ENCODE peak calls at places on chromosomes 13 and 19, in six cellular contexts. One of them, this sample, is unnamed.

GRCh38 chr13:94479559-94480095 is at the start of gene DCT:
- DNase-seq in thoracic aorta: no peak
- DNase-seq in SJSA1: no peak
- DNase-seq in heart right ventricle: no peak
- DNase-seq in HL-60: no peak
- DNase-seq in upper lobe of right lung: no peak
- DNase-seq in this sample: no peak

GRCh38 chr13:23771966-23772365 is 117.2 kb downstream of the MIPEP start:
- DNase-seq in thoracic aorta: no peak
- DNase-seq in SJSA1: no peak
- DNase-seq in heart right ventricle: no peak
- DNase-seq in HL-60: no peak
- DNase-seq in upper lobe of right lung: no peak
- DNase-seq in this sample: no peak

GRCh38 chr13:111233080-111233479 is 87.4 kb upstream of the TEX29 start:
- DNase-seq in thoracic aorta: no peak
- DNase-seq in SJSA1: no peak
- DNase-seq in heart right ventricle: no peak
- DNase-seq in HL-60: no peak
- DNase-seq in upper lobe of right lung: no peak
- DNase-seq in this sample: no peak

GRCh38 chr19:29936409-29936808 is 5.6 kb upstream of the URI1 start:
- DNase-seq in thoracic aorta: no peak
- DNase-seq in SJSA1: no peak
- DNase-seq in heart right ventricle: no peak
- DNase-seq in HL-60: no peak
- DNase-seq in upper lobe of right lung: no peak
- DNase-seq in this sample: no peak

GRCh38 chr19:4972509-4973230 is 3.8 kb downstream of the KDM4B start:
- DNase-seq in thoracic aorta: no peak
- DNase-seq in SJSA1: no peak
- DNase-seq in heart right ventricle: no peak
- DNase-seq in HL-60: no peak
- DNase-seq in upper lobe of right lung: no peak
- DNase-seq in this sample: no peak

GRCh38 chr13:65488606-65489005 is 1741.5 kb downstream of the PCDH9 start:
- DNase-seq in thoracic aorta: no peak
- DNase-seq in SJSA1: no peak
- DNase-seq in heart right ventricle: no peak
- DNase-seq in HL-60: peak
- DNase-seq in upper lobe of right lung: no peak
- DNase-seq in this sample: no peak

GRCh38 chr13:86282450-86282849 is 483.2 kb upstream of the SLITRK6 start:
- DNase-seq in thoracic aorta: no peak
- DNase-seq in SJSA1: no peak
- DNase-seq in heart right ventricle: no peak
- DNase-seq in HL-60: no peak
- DNase-seq in upper lobe of right lung: no peak
- DNase-seq in this sample: no peak

GRCh38 chr19:752652-753517 is 2.0 kb downstream of the MISP start:
- DNase-seq in thoracic aorta: no peak
- DNase-seq in SJSA1: peak
- DNase-seq in heart right ventricle: no peak
- DNase-seq in HL-60: peak
- DNase-seq in upper lobe of right lung: peak
- DNase-seq in this sample: peak

GRCh38 chr19:14030997-14031718 is 404 bp upstream of the IL27RA start:
- DNase-seq in thoracic aorta: no peak
- DNase-seq in SJSA1: no peak
- DNase-seq in heart right ventricle: no peak
- DNase-seq in HL-60: no peak
- DNase-seq in upper lobe of right lung: no peak
- DNase-seq in this sample: no peak

GRCh38 chr13:65555973-65556372 is 1674.2 kb downstream of the PCDH9 start:
- DNase-seq in thoracic aorta: no peak
- DNase-seq in SJSA1: no peak
- DNase-seq in heart right ventricle: no peak
- DNase-seq in HL-60: no peak
- DNase-seq in upper lobe of right lung: no peak
- DNase-seq in this sample: no peak

GRCh38 chr19:58399903-58400637 is 4.6 kb downstream of the RNF225 start:
- DNase-seq in thoracic aorta: no peak
- DNase-seq in SJSA1: no peak
- DNase-seq in heart right ventricle: no peak
- DNase-seq in HL-60: no peak
- DNase-seq in upper lobe of right lung: no peak
- DNase-seq in this sample: no peak

GRCh38 chr13:38819053-38819452 is 132.2 kb downstream of the FREM2 start:
- DNase-seq in thoracic aorta: no peak
- DNase-seq in SJSA1: no peak
- DNase-seq in heart right ventricle: no peak
- DNase-seq in HL-60: no peak
- DNase-seq in upper lobe of right lung: no peak
- DNase-seq in this sample: no peak

GRCh38 chr13:94886191-94886590 is 173.8 kb upstream of the SOX21 start:
- DNase-seq in thoracic aorta: no peak
- DNase-seq in SJSA1: peak
- DNase-seq in heart right ventricle: no peak
- DNase-seq in HL-60: no peak
- DNase-seq in upper lobe of right lung: no peak
- DNase-seq in this sample: no peak

GRCh38 chr13:36998624-36999041 is 507 bp downstream of the ALG5 start:
- DNase-seq in thoracic aorta: no peak
- DNase-seq in SJSA1: no peak
- DNase-seq in heart right ventricle: peak
- DNase-seq in HL-60: peak
- DNase-seq in upper lobe of right lung: peak
- DNase-seq in this sample: peak

GRCh38 chr19:3788991-3789778 is 3.0 kb upstream of the MATK start:
- DNase-seq in thoracic aorta: no peak
- DNase-seq in SJSA1: no peak
- DNase-seq in heart right ventricle: no peak
- DNase-seq in HL-60: no peak
- DNase-seq in upper lobe of right lung: no peak
- DNase-seq in this sample: no peak

GRCh38 chr13:45276887-45277286 is 64.1 kb downstream of the TPT1 start:
- DNase-seq in thoracic aorta: no peak
- DNase-seq in SJSA1: no peak
- DNase-seq in heart right ventricle: no peak
- DNase-seq in HL-60: no peak
- DNase-seq in upper lobe of right lung: no peak
- DNase-seq in this sample: no peak

GRCh38 chr13:45282994-45283393 is 58.0 kb downstream of the TPT1 start:
- DNase-seq in thoracic aorta: no peak
- DNase-seq in SJSA1: no peak
- DNase-seq in heart right ventricle: no peak
- DNase-seq in HL-60: no peak
- DNase-seq in upper lobe of right lung: no peak
- DNase-seq in this sample: no peak

GRCh38 chr13:45278096-45278645 is 62.8 kb downstream of the TPT1 start:
- DNase-seq in thoracic aorta: no peak
- DNase-seq in SJSA1: no peak
- DNase-seq in heart right ventricle: no peak
- DNase-seq in HL-60: no peak
- DNase-seq in upper lobe of right lung: no peak
- DNase-seq in this sample: no peak

DNA sequence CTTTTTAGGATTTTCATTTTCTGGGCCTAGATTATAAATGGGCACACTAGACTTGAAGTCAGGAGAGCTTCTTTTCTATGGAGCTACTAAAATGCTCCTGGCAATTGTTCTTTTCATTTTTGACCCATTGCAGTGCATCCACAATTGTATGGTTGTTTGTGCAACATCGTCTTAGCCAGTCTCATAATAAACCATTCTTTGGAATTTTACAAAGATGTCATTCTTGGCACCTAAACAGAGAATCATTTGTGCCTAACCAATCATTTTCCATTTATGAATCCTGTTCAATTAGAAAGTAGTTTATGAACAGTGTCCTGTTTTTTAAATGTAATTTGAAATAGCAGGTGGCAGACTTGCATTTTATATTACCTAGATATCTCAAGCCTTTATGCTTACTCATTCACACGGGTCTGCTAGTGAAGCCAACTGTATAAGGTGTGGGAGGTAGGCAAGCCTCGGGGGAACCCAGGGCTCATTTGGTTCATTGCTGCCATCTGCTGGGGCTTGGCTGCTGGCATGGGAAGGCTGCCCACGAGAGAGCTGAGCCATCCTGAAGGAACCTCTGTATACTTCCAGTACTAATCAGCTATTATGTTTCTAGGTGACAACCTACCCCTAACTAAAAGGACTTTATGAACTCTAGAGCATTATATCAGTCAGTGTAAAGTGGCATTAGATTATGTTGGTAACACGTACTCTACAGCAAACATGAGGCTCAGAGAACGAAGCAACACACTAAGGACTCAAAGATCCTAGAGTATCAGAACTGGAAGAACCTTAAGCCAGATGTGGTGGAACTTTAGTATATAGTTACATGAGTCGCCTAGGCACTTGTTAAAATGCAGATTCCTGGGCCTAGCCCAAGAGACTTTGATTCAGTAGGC is 60.0 kb downstream of the TPT1 start:
- DNase-seq in thoracic aorta: peak
- DNase-seq in SJSA1: peak
- DNase-seq in heart right ventricle: peak
- DNase-seq in HL-60: peak
- DNase-seq in upper lobe of right lung: peak
- DNase-seq in this sample: peak
- H3K27ac ChIP-seq in thoracic aorta: no peak
- H3K27ac ChIP-seq in SJSA1: no peak
- H3K27ac ChIP-seq in heart right ventricle: no peak
- H3K27ac ChIP-seq in HL-60: no peak
- H3K27ac ChIP-seq in upper lobe of right lung: no peak
- H3K27ac ChIP-seq in this sample: no peak

GRCh38 chr13:19159761-19160420 is 21.7 kb downstream of the TUBA3C start:
- DNase-seq in thoracic aorta: no peak
- DNase-seq in SJSA1: no peak
- DNase-seq in heart right ventricle: no peak
- DNase-seq in HL-60: no peak
- DNase-seq in upper lobe of right lung: peak
- DNase-seq in this sample: no peak

GRCh38 chr13:19158006-19158405 is 23.6 kb downstream of the TUBA3C start:
- DNase-seq in thoracic aorta: no peak
- DNase-seq in SJSA1: no peak
- DNase-seq in heart right ventricle: no peak
- DNase-seq in HL-60: no peak
- DNase-seq in upper lobe of right lung: peak
- DNase-seq in this sample: no peak

GRCh38 chr13:19157461-19157860 is 24.2 kb downstream of the TUBA3C start:
- DNase-seq in thoracic aorta: no peak
- DNase-seq in SJSA1: no peak
- DNase-seq in heart right ventricle: no peak
- DNase-seq in HL-60: no peak
- DNase-seq in upper lobe of right lung: peak
- DNase-seq in this sample: no peak

GRCh38 chr13:19158526-19158925 is 23.1 kb downstream of the TUBA3C start:
- DNase-seq in thoracic aorta: no peak
- DNase-seq in SJSA1: no peak
- DNase-seq in heart right ventricle: no peak
- DNase-seq in HL-60: no peak
- DNase-seq in upper lobe of right lung: peak
- DNase-seq in this sample: no peak

DNA sequence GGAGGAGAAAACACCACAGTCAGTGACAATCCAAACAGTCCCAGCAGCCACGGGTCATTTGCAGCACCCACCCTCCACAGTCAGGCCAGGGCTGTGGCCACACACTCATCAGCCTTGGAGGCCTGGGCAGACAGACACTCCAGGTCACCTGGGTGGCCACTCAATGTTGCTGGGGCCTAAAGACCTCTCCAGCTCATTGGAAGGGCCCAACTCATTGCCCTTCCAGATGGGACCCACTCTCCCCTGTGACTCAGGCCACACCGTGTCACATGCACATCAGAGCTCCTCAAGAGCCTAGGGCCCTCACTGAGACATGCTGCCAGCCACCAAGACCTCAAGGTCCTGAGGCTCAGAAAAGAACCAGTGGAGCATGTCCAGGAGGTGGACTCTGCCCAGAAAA is 22.4 kb downstream of the TUBA3C start:
- DNase-seq in thoracic aorta: no peak
- DNase-seq in SJSA1: no peak
- DNase-seq in heart right ventricle: no peak
- DNase-seq in HL-60: no peak
- DNase-seq in upper lobe of right lung: peak
- DNase-seq in this sample: no peak
- H3K4me3 ChIP-seq in thoracic aorta: no peak
- H3K4me3 ChIP-seq in SJSA1: no peak
- H3K4me3 ChIP-seq in heart right ventricle: no peak
- H3K4me3 ChIP-seq in HL-60: no peak
- H3K4me3 ChIP-seq in upper lobe of right lung: no peak
- H3K4me3 ChIP-seq in this sample: no peak

GRCh38 chr19:38011426-38011825 is 104.4 kb downstream of the SIPA1L3 start:
- DNase-seq in thoracic aorta: no peak
- DNase-seq in SJSA1: no peak
- DNase-seq in heart right ventricle: no peak
- DNase-seq in HL-60: no peak
- DNase-seq in upper lobe of right lung: no peak
- DNase-seq in this sample: no peak

GRCh38 chr19:38012290-38012689 is 105.3 kb downstream of the SIPA1L3 start:
- DNase-seq in thoracic aorta: no peak
- DNase-seq in SJSA1: no peak
- DNase-seq in heart right ventricle: no peak
- DNase-seq in HL-60: no peak
- DNase-seq in upper lobe of right lung: no peak
- DNase-seq in this sample: no peak

GRCh38 chr19:38015216-38015615 is 108.2 kb downstream of the SIPA1L3 start:
- DNase-seq in thoracic aorta: no peak
- DNase-seq in SJSA1: no peak
- DNase-seq in heart right ventricle: no peak
- DNase-seq in HL-60: no peak
- DNase-seq in upper lobe of right lung: no peak
- DNase-seq in this sample: no peak

GRCh38 chr19:38013913-38014575 is 107.0 kb downstream of the SIPA1L3 start:
- DNase-seq in thoracic aorta: no peak
- DNase-seq in SJSA1: no peak
- DNase-seq in heart right ventricle: no peak
- DNase-seq in HL-60: no peak
- DNase-seq in upper lobe of right lung: no peak
- DNase-seq in this sample: no peak

DNA sequence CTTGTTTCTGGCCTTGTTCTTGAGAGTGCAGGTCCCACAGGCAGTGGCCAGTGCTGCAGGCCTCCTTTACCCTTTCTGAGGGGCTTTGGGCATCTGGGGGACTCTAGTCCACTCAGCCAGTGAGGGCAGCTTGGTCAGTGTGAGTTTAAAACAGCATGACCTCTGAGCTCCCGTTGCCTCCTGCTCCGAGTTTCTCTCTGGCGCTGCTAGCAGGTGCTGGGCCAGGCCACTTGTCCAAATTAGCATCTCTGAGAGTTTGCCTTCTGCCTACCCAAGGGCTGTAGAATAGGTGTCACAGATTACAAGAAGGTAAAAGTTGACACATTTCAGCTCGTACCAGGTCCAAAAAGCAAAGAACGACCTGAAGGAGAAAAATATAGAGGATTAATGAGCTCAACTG is 105.9 kb downstream of the SIPA1L3 start:
- DNase-seq in thoracic aorta: no peak
- DNase-seq in SJSA1: no peak
- DNase-seq in heart right ventricle: no peak
- DNase-seq in HL-60: no peak
- DNase-seq in upper lobe of right lung: no peak
- DNase-seq in this sample: no peak
- H3K27ac ChIP-seq in thoracic aorta: no peak
- H3K27ac ChIP-seq in SJSA1: no peak
- H3K27ac ChIP-seq in heart right ventricle: no peak
- H3K27ac ChIP-seq in HL-60: no peak
- H3K27ac ChIP-seq in upper lobe of right lung: no peak
- H3K27ac ChIP-seq in this sample: no peak

GRCh38 chr13:75219479-75220237 is 262.3 kb downstream of the TBC1D4 start:
- DNase-seq in thoracic aorta: peak
- DNase-seq in SJSA1: peak
- DNase-seq in heart right ventricle: peak
- DNase-seq in HL-60: peak
- DNase-seq in upper lobe of right lung: peak
- DNase-seq in this sample: peak
- H3K4me3 ChIP-seq in thoracic aorta: peak
- H3K4me3 ChIP-seq in SJSA1: no peak
- H3K4me3 ChIP-seq in heart right ventricle: peak
- H3K4me3 ChIP-seq in HL-60: no peak
- H3K4me3 ChIP-seq in upper lobe of right lung: no peak
- H3K4me3 ChIP-seq in this sample: peak